ENCODE peak calls at places on chromosomes 16 and 17, in nine cellular contexts. D is AG08395; A is activated CD8-positive, alpha-beta T cell treated with anti-CD3 and anti-CD28 coated beads for 36 hours; B is activated T-cell treated with anti-CD3 and anti-CD28 coated beads for 24 hours; H is neural progenitor cell; S is substantia nigra; I is activated CD8-positive, alpha-beta memory T cell treated with anti-CD3 and anti-CD28 coated beads for 1 hour; Z is globus pallidus; U is CD14-positive monocyte. K is an unnamed sample.

GRCh38 chr17:19290047-19290705 is 53.0 kb downstream of the EPN2 start:
- DNase-seq in I (no peak), D (no peak), U (no peak), S (no peak), Z (no peak), A (no peak), H (no peak), B (no peak), K (no peak)

GRCh38 chr16:30972872-30973271 is 12.1 kb upstream of the HSD3B7 start:
- DNase-seq in A (no peak), H (peak), Z (no peak), U (no peak), S (no peak), B (no peak), I (no peak), D (no peak), K (no peak)

GRCh38 chr16:86242244-86243122 is 267.8 kb upstream of the FOXF1 start:
- DNase-seq in D (no peak), B (no peak), Z (no peak), I (no peak), H (no peak), A (no peak), U (no peak), S (no peak), K (no peak)

GRCh38 chr16:81519298-81520150 is 74.9 kb downstream of the CMIP start:
- DNase-seq in U (peak), A (no peak), Z (no peak), S (no peak), B (no peak), D (no peak), I (no peak), H (no peak), K (no peak)

GRCh38 chr16:75089486-75090202 is 26.9 kb downstream of the LDHD start:
- DNase-seq in A (no peak), H (no peak), Z (no peak), D (no peak), S (no peak), U (no peak), B (no peak), I (no peak), K (no peak)

GRCh38 chr17:30450125-30451027 is 26.8 kb upstream of the GOSR1 start:
- DNase-seq in A (no peak), I (no peak), D (no peak), B (no peak), H (no peak), S (no peak), Z (no peak), U (no peak), K (no peak)

GRCh38 chr16:49588729-49589384 is 215.3 kb downstream of the C16orf78 start:
- DNase-seq in I (no peak), H (no peak), Z (no peak), A (no peak), U (no peak), D (no peak), S (no peak), B (no peak), K (no peak)

GRCh38 chr17:40671282-40671681 is 6.3 kb upstream of the KRT222 start:
- DNase-seq in Z (no peak), S (no peak), D (no peak), H (no peak), A (no peak), I (no peak), B (no peak), U (no peak), K (no peak)

GRCh38 chr17:1714488-1714979 is 4.4 kb upstream of the TLCD2 start:
- DNase-seq in D (peak), B (no peak), S (no peak), Z (peak), A (peak), U (peak), H (peak), I (no peak), K (no peak)

GRCh38 chr16:50547944-50548658 is at the start of gene NKD1:
- DNase-seq in I (peak), U (no peak), A (peak), D (peak), S (peak), Z (peak), H (peak), B (peak), K (peak)

GRCh38 chr17:43341705-43342600 is 56.8 kb upstream of the ARL4D start:
- DNase-seq in A (peak), B (peak), Z (no peak), I (no peak), H (no peak), D (peak), S (no peak), U (no peak), K (no peak)

GRCh38 chr17:7174603-7175362 is 4.4 kb downstream of the ASGR1 start:
- DNase-seq in B (no peak), H (no peak), Z (no peak), I (no peak), S (no peak), U (no peak), D (no peak), A (no peak), K (no peak)

GRCh38 chr17:44004761-44005526 is 522 bp downstream of the NAGS start:
- DNase-seq in D (no peak), U (no peak), S (no peak), I (no peak), Z (no peak), H (peak), B (no peak), A (peak), K (peak)

GRCh38 chr17:67132366-67132765 is 88.0 kb downstream of the CACNG1 start:
- DNase-seq in Z (no peak), U (no peak), B (no peak), S (no peak), A (no peak), D (no peak), H (no peak), I (no peak), K (no peak)

GRCh38 chr17:80058311-80058955 is 22.0 kb downstream of the CCDC40 start:
- DNase-seq in I (no peak), S (no peak), H (no peak), A (no peak), B (no peak), D (no peak), Z (no peak), U (no peak), K (no peak)

GRCh38 chr17:48748728-48749566 is 20.4 kb upstream of the HOXB13 start:
- DNase-seq in U (no peak), S (no peak), H (no peak), D (no peak), Z (no peak), A (no peak), I (no peak), B (no peak), K (no peak)

GRCh38 chr16:67860589-67861398 is 12.1 kb upstream of the EDC4 start:
- DNase-seq in A (no peak), S (no peak), H (no peak), Z (no peak), U (no peak), I (no peak), D (peak), B (no peak), K (no peak)

GRCh38 chr17:79944821-79945391 is 90.8 kb downstream of the TBC1D16 start:
- DNase-seq in S (no peak), H (no peak), A (no peak), I (no peak), Z (no peak), U (no peak), D (no peak), B (no peak), K (no peak)

GRCh38 chr16:47872228-47872627 is 283.6 kb downstream of the ABCC12 start:
- DNase-seq in A (no peak), B (no peak), I (no peak), S (no peak), D (no peak), U (no peak), H (no peak), Z (no peak), K (no peak)

GRCh38 chr17:83200231-83200699 is 120.9 kb downstream of the METRNL start:
- DNase-seq in Z (no peak), S (no peak), H (no peak), B (peak), I (peak), U (peak), D (no peak), A (peak), K (peak)

GRCh38 chr17:29933379-29933778 is 3.4 kb upstream of the SSH2 start:
- DNase-seq in I (no peak), D (no peak), U (no peak), B (no peak), Z (peak), A (no peak), H (peak), S (no peak), K (no peak)

GRCh38 chr17:76905836-76906235 is 37.6 kb downstream of the MGAT5B start:
- DNase-seq in A (no peak), U (no peak), D (no peak), H (no peak), S (no peak), B (no peak), I (no peak), Z (no peak), K (no peak)

GRCh38 chr17:66398617-66399016 is 96.2 kb downstream of the PRKCA start:
- DNase-seq in H (no peak), S (no peak), A (no peak), Z (no peak), I (no peak), D (no peak), B (no peak), U (no peak), K (no peak)

GRCh38 chr17:47808036-47808829 is 13.4 kb downstream of the OSBPL7 start:
- DNase-seq in H (no peak), I (no peak), A (no peak), D (no peak), S (no peak), U (no peak), Z (no peak), B (no peak), K (no peak)

GRCh38 chr17:63289931-63290330 is 156.2 kb downstream of the CYB561 start:
- DNase-seq in I (no peak), B (no peak), S (no peak), U (no peak), Z (no peak), D (no peak), A (no peak), H (no peak), K (no peak)

GRCh38 chr17:83081561-83082201 is 2.3 kb downstream of the METRNL start:
- DNase-seq in S (no peak), H (no peak), A (peak), Z (no peak), U (peak), D (peak), B (no peak), I (no peak), K (no peak)

K was measured in effector CD4-positive, alpha-beta T cell.